ENCODE peak calls at places on chromosomes 6 and 20, in five cellular contexts. R, D, F, P and I are unnamed samples.

GRCh38 chr6:14776307-14776706 is 469.6 kb upstream of the JARID2 start:
- DNase-seq in F (no peak), D (no peak), P (no peak), R (no peak), I (no peak)

GRCh38 chr6:70398783-70399730 is 14.3 kb upstream of the FAM135A start:
- DNase-seq in P (no peak), F (no peak), R (no peak), D (peak), I (peak)

GRCh38 chr6:85458184-85458583 is 8.3 kb downstream of the NT5E start:
- DNase-seq in F (peak), R (no peak), D (no peak), P (no peak), I (no peak)

GRCh38 chr6:2821554-2821953 is 20.1 kb downstream of the SERPINB1 start:
- DNase-seq in F (no peak), P (no peak), D (no peak), R (no peak), I (no peak)

GRCh38 chr6:36426622-36427021 is 16.0 kb downstream of the PXT1 start:
- DNase-seq in D (no peak), F (no peak), P (no peak), R (no peak), I (no peak)

GRCh38 chr20:40741507-40742106 is 52.6 kb upstream of the MAFB start:
- DNase-seq in R (peak), D (peak), F (peak), P (peak), I (peak)

GRCh38 chr20:35473684-35474083 is 18.3 kb downstream of the CEP250 start:
- DNase-seq in D (no peak), R (no peak), P (no peak), F (no peak), I (no peak)

GRCh38 chr6:11754625-11755289 is 23.8 kb downstream of the ADTRP start:
- DNase-seq in P (no peak), D (no peak), R (no peak), F (no peak), I (peak)

GRCh38 chr20:4329232-4329631 is 313.9 kb upstream of the RNF24 start:
- DNase-seq in F (peak), D (no peak), R (no peak), P (no peak), I (no peak)

GRCh38 chr20:62900052-62900691 is 26.1 kb downstream of the DIDO1 start:
- DNase-seq in R (peak), D (peak), P (peak), F (peak), I (peak)

GRCh38 chr6:14458669-14459266 is 341.2 kb downstream of the CD83 start:
- DNase-seq in F (no peak), R (no peak), P (no peak), D (no peak), I (peak)

GRCh38 chr6:14542670-14543366 is 425.2 kb downstream of the CD83 start:
- DNase-seq in F (no peak), R (no peak), P (no peak), D (no peak), I (peak)

GRCh38 chr6:14079433-14079832 is 38.1 kb upstream of the CD83 start:
- DNase-seq in P (no peak), R (no peak), F (no peak), D (no peak), I (peak)

GRCh38 chr6:628772-629171 is 28.1 kb downstream of the HUS1B start:
- DNase-seq in P (no peak), F (no peak), D (no peak), R (no peak), I (no peak)

GRCh38 chr6:5282191-5282623 is 20.9 kb downstream of the FARS2 start:
- DNase-seq in R (peak), D (no peak), P (no peak), F (peak), I (no peak)

GRCh38 chr20:43943725-43944124 is 29.1 kb downstream of the TOX2 start:
- DNase-seq in R (no peak), D (no peak), F (no peak), P (no peak), I (no peak)

GRCh38 chr6:36807143-36807542 is 32.1 kb downstream of the CPNE5 start:
- DNase-seq in P (no peak), R (no peak), D (no peak), F (no peak), I (no peak)

DNA sequence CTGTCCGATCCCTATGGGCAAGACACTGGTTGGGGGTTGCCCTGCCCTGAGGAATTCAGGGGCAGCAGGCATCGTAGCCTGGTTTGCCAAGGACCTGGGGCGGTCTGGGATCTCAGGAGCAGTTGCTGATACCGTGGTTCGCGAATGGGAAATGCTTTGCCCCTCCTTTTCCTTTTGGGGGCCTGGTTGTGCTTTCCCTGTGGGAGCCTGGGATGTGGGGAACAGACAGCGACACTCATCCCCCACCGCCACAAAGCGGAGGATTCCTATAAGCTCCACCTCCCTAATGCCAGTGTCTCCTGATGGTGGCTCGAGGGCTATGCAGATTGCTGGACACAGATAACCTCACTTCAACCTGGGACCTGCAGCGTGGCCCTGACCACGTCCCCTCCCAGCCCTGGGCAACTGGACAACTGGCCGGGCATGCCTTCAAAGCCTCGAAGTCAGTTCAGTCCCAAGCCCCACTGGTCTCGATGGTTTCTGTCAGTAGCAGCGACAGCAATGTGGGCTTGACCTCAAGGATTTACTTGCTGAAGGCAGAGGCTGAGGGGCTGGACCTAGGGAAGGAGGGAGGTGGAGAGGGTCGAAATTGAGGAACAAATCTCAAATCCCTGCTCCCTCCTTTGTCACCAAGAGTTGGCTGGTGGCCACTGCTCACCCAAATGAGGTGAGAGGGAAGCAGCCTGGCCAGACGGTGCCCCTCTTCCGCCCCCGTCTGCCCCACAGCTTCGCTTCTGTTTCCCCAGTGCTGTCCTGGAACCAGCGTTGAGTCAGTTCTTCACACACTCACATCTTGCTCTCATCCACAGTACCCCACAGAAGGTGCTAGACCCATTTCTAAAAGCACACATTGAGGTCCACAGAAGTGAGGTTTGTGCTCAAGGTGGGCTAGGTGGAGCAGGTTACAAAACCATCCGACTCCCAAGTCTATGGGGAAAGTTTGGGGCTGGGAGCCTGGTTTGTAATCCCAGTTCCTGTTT is 3.5 kb downstream of the CEBPB start:
- DNase-seq in P (no peak), F (peak), R (no peak), D (no peak), I (no peak)
- H3K4me3 ChIP-seq in P (no peak), F (peak), R (no peak), D (peak), I (peak)

GRCh38 chr6:34466242-34467185 is 638 bp downstream of the PACSIN1 start:
- DNase-seq in P (no peak), F (no peak), R (no peak), D (no peak), I (no peak)
- H3K4me3 ChIP-seq in P (no peak), F (peak), R (peak), D (peak), I (peak)

GRCh38 chr20:39019805-39020325 is 57.7 kb downstream of the DHX35 start:
- DNase-seq in P (no peak), R (no peak), F (no peak), D (no peak), I (peak)
- H3K4me3 ChIP-seq in P (no peak), R (no peak), F (no peak), D (no peak), I (no peak)

GRCh38 chr6:20464041-20464440 is 62.4 kb downstream of the E2F3 start:
- DNase-seq in D (no peak), R (no peak), P (no peak), F (no peak), I (no peak)

GRCh38 chr6:20459682-20460081 is 58.0 kb downstream of the E2F3 start:
- DNase-seq in D (no peak), P (no peak), F (no peak), R (no peak), I (no peak)

GRCh38 chr6:20467437-20467836 is 65.8 kb downstream of the E2F3 start:
- DNase-seq in D (no peak), P (no peak), R (no peak), F (no peak), I (no peak)

GRCh38 chr6:20464847-20465246 is 63.2 kb downstream of the E2F3 start:
- DNase-seq in P (no peak), D (no peak), F (no peak), R (no peak), I (no peak)

DNA sequence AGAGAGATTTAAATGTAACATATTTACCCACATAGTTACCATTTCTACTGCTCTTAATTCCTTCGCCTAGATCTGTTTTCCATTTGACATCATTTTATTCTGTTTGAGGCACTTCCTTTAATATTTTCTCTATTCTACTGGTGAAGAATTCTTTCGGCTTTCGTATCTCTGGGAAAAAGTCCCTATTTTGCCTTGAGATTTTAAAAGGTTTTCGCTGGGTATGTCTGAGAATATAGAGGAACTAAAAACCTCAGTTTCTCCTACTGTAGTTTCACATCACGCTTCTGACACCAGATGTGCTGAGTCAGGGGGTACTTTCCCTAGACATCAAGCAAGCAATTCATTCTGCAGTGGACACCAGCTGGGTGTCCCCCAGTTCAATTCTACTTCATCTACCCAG is 61.7 kb downstream of the E2F3 start:
- DNase-seq in F (no peak), D (no peak), R (no peak), P (no peak), I (no peak)
- H3K4me3 ChIP-seq in F (no peak), D (no peak), R (no peak), P (no peak), I (no peak)

GRCh38 chr20:50536333-50536732 is 26.1 kb downstream of the PTPN1 start:
- DNase-seq in D (no peak), P (no peak), F (no peak), R (no peak), I (no peak)
- H3K4me3 ChIP-seq in D (no peak), P (no peak), F (no peak), R (no peak), I (no peak)

DNA sequence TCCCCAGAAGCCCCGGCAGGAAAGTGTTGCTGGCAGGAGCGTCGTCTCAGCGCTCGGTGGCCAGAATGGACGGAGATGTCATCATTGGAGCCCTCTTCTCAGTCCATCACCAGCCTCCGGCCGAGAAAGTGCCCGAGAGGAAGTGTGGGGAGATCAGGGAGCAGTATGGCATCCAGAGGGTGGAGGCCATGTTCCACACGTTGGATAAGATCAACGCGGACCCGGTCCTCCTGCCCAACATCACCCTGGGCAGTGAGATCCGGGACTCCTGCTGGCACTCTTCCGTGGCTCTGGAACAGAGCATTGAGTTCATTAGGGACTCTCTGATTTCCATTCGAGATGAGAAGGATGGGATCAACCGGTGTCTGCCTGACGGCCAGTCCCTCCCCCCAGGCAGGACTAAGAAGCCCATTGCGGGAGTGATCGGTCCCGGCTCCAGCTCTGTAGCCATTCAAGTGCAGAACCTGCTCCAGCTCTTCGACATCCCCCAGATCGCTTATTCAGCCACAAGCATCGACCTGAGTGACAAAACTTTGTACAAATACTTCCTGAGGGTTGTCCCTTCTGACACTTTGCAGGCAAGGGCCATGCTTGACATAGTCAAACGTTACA is 817 bp downstream of the GRM1 start:
- DNase-seq in P (no peak), D (no peak), F (peak), R (no peak), I (no peak)
- H3K4me3 ChIP-seq in P (no peak), D (no peak), F (peak), R (peak), I (no peak)

DNA sequence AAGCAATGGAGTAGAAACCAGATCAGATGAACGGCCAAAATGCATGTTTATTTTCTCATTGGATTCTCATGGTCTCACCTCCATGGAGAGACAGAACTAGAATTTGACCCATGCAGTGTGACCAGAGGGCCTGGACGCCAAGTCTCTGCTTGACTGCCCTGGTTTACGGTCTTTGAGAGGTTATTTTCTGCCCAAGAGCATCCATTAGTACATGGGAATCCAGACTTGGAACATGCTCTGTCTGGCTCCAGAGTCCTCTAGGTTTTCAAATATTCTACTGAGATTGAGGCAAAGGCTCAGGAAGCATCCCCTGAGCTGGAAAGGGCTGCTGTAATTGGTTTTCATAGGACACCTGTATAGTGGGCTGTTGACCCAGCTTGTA is 45.4 kb upstream of the UST start:
- DNase-seq in P (no peak), R (no peak), F (no peak), D (no peak), I (no peak)
- H3K4me3 ChIP-seq in P (peak), R (no peak), F (no peak), D (no peak), I (no peak)

GRCh38 chr6:135145509-135145865 is 35.6 kb upstream of the MYB start:
- DNase-seq in D (peak), P (no peak), R (no peak), F (no peak), I (peak)

GRCh38 chr6:135149376-135149775 is 31.7 kb upstream of the MYB start:
- DNase-seq in D (no peak), P (no peak), R (no peak), F (no peak), I (no peak)

GRCh38 chr6:135146160-135146920 is 34.8 kb upstream of the MYB start:
- DNase-seq in F (peak), P (no peak), D (no peak), R (no peak), I (peak)

GRCh38 chr6:135147637-135148592 is 33.2 kb upstream of the MYB start:
- DNase-seq in F (no peak), D (no peak), R (no peak), P (peak), I (no peak)

DNA sequence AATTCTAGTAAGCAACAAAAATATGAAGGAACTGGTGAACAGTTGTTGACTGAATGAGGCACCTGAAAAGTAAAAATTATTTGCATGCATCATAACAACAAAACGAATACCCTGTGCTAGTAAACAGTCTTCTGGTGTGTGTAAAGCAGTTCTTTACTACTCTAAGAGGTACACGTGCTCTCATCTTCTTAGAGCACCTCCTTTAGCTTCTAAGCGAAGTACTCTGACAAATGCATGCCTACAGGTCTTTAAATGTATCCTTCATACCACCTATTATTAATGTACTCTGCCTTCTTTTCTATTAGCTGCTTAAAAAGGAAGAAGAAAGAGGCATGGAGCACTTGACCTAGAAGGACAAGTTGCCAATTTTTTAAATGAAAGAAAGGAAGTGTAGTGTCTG is 32.2 kb upstream of the MYB start:
- DNase-seq in R (no peak), D (no peak), F (no peak), P (no peak), I (no peak)
- H3K4me3 ChIP-seq in R (no peak), D (no peak), F (no peak), P (no peak), I (no peak)

GRCh38 chr6:124830506-124830905 is 131.7 kb upstream of the RNF217 start:
- DNase-seq in D (no peak), F (no peak), R (no peak), P (no peak), I (no peak)
- H3K4me3 ChIP-seq in D (no peak), F (no peak), R (no peak), P (no peak), I (no peak)